ENCODE peak calls at places on chromosomes 4 and X, in seven cellular contexts. Z is CD14-positive monocyte; J is cardiac fibroblast; L is Kasumi-1; D is stimulated activated CD4-positive, alpha-beta T cell treated with anti-CD3 and anti-CD28 coated beads, Interleukin-4, amount 100 ng/mL, for 48 hours; A is naive thymus-derived CD8-positive, alpha-beta T cell; F is lower leg skin. O is an unnamed sample.

GRCh38 chr4:56979674-56980073 is 978 bp downstream of the POLR2B start:
- DNase-seq in Z (no peak), F (peak; percentile 82), L (peak; percentile 74), A (no peak), J (peak; percentile 39), D (peak; percentile 50), O (no peak)

GRCh38 chr4:110540606-110541440 is 64.9 kb downstream of the ENPEP start:
- DNase-seq in J (peak; percentile 77), F (no peak), D (no peak), L (no peak), A (no peak), Z (no peak), O (no peak)

GRCh38 chrX:9525511-9526248 is 60.8 kb downstream of the TBL1X start:
- DNase-seq in A (no peak), L (no peak), J (no peak), Z (no peak), F (no peak), D (no peak), O (no peak)

GRCh38 chr4:25235401-25235800 is 1.6 kb downstream of the PI4K2B start:
- DNase-seq in J (no peak), F (no peak), Z (no peak), D (no peak), A (no peak), L (no peak), O (no peak)

GRCh38 chr4:130563185-130563890 is 1467.4 kb downstream of the C4orf33 start:
- DNase-seq in L (no peak), Z (no peak), J (peak; percentile 89), D (no peak), F (no peak), A (no peak), O (peak; percentile 28)

GRCh38 chr4:41361831-41362646 is 105.3 kb downstream of the UCHL1 start:
- DNase-seq in L (peak; percentile 11), D (no peak), Z (no peak), A (no peak), J (no peak), F (no peak), O (no peak)

GRCh38 chr4:54802336-54802735 is 144.6 kb downstream of the KIT start:
- DNase-seq in Z (no peak), F (no peak), J (peak; percentile 29), D (no peak), A (no peak), L (no peak), O (no peak)

GRCh38 chr4:76504613-76505465 is 69.8 kb downstream of the SHROOM3 start:
- DNase-seq in D (no peak), L (peak; percentile 66), Z (no peak), A (no peak), F (no peak), J (peak; percentile 77), O (peak; percentile 44)

GRCh38 chr4:141636077-141636770 is at the start of gene IL15:
- DNase-seq in F (peak; percentile 89), L (no peak), J (peak; percentile 48), D (peak; percentile 66), A (peak; percentile 66), Z (peak; percentile 56), O (peak; percentile 42)

GRCh38 chrX:112814496-112814895 is 26.1 kb downstream of the AMOT start:
- DNase-seq in F (no peak), D (no peak), A (no peak), J (no peak), L (no peak), Z (no peak), O (no peak)

GRCh38 chr4:173932701-173933100 is 350.8 kb downstream of the FBXO8 start:
- DNase-seq in J (no peak), F (no peak), Z (no peak), L (no peak), D (no peak), A (no peak), O (no peak)

GRCh38 chr4:71664366-71664765 is 119.5 kb downstream of the GC start:
- DNase-seq in J (no peak), D (no peak), A (no peak), F (no peak), Z (no peak), L (no peak), O (no peak)

GRCh38 chr4:8910822-8911310 is 39.2 kb upstream of the HMX1 start:
- DNase-seq in Z (no peak), D (no peak), L (no peak), F (peak; percentile 71), A (no peak), J (no peak), O (no peak)

GRCh38 chr4:81040175-81040659 is 9.7 kb downstream of the BMP3 start:
- DNase-seq in F (no peak), L (peak; percentile 71), D (no peak), Z (no peak), J (peak; percentile 49), A (no peak), O (peak; percentile 7)

GRCh38 chr4:156335721-156336120 is 382.1 kb upstream of the CTSO start:
- DNase-seq in J (no peak), D (no peak), A (no peak), Z (no peak), L (no peak), F (no peak), O (no peak)

O was measured in NCI-H774.